ENCODE peak calls at places on chromosomes 4 and X, in five cellular contexts. K is Calu3, T is T-helper 2 cell, C is AG08396, A is left lobe of liver. B is an unnamed sample.

GRCh38 chr4:86939737-86940141 is 4.9 kb downstream of the AFF1 start:
- DNase-seq in K (no peak), T (no peak), C (no peak), A (no peak), B (no peak)

GRCh38 chrX:93673869-93674271 is at the start of gene FAM133A:
- DNase-seq in K (no peak), T (peak; percentile 13), C (peak; percentile 29), A (no peak), B (peak; percentile 5)

GRCh38 chrX:77731821-77732419 is 54.1 kb downstream of the ATRX start:
- DNase-seq in K (peak; percentile 0), T (no peak), C (no peak), A (peak; percentile 44), B (no peak)

GRCh38 chrX:9928083-9928482 is 39.1 kb upstream of the CLDN34 start:
- DNase-seq in K (no peak), T (no peak), C (no peak), A (no peak), B (no peak)

GRCh38 chr4:165060938-165061337 is 7.3 kb downstream of the TRIM75 start:
- DNase-seq in K (no peak), T (no peak), C (no peak), A (no peak), B (no peak)

GRCh38 chr4:119684463-119684862 is 55.9 kb upstream of the PDE5A start:
- DNase-seq in K (no peak), T (no peak), C (no peak), A (no peak), B (no peak)

GRCh38 chr4:140296871-140297570 is 76.4 kb upstream of the SCOC start:
- DNase-seq in K (peak; percentile 22), T (no peak), C (no peak), A (no peak), B (no peak)

GRCh38 chr4:180281726-180282125 is 1961.5 kb upstream of the TENM3 start:
- DNase-seq in K (no peak), T (no peak), C (no peak), A (no peak), B (no peak)

GRCh38 chr4:87042221-87042620 is 107.4 kb downstream of the AFF1 start:
- DNase-seq in K (no peak), T (no peak), C (no peak), A (no peak), B (no peak)

GRCh38 chr4:55947254-55947882 is 1.4 kb upstream of the CEP135 start:
- DNase-seq in K (no peak), T (no peak), C (no peak), A (no peak), B (no peak)

GRCh38 chrX:38768079-38768478 is 33.2 kb upstream of the MID1IP1 start:
- DNase-seq in K (no peak), T (no peak), C (peak; percentile 7), A (no peak), B (no peak)

GRCh38 chrX:20144491-20144890 is 2.9 kb upstream of the EIF1AX start:
- DNase-seq in K (no peak), T (no peak), C (no peak), A (no peak), B (no peak)

GRCh38 chrX:104309169-104309568 is 54.4 kb upstream of the ESX1 start:
- DNase-seq in K (no peak), T (no peak), C (no peak), A (no peak), B (no peak)

GRCh38 chrX:40140706-40141499 is 43.1 kb upstream of the BCOR start:
- DNase-seq in K (peak; percentile 23), T (no peak), C (peak; percentile 32), A (peak; percentile 68), B (no peak)

GRCh38 chrX:148309413-148309812 is 191.0 kb upstream of the AFF2 start:
- DNase-seq in K (no peak), T (peak; percentile 6), C (no peak), A (no peak), B (no peak)

GRCh38 chr4:169341490-169341889 is 70.7 kb upstream of the SH3RF1 start:
- DNase-seq in K (no peak), T (no peak), C (no peak), A (no peak), B (no peak)

GRCh38 chrX:104564921-104565703 is 887 bp upstream of the IL1RAPL2 start:
- DNase-seq in K (no peak), T (no peak), C (no peak), A (no peak), B (no peak)

GRCh38 chr4:105624530-105624929 is 72.1 kb downstream of the ARHGEF38 start:
- DNase-seq in K (peak; percentile 18), T (no peak), C (peak; percentile 25), A (peak; percentile 69), B (no peak)

GRCh38 chr4:84877051-84877833 is 89.2 kb downstream of the WDFY3 start:
- DNase-seq in K (no peak), T (no peak), C (no peak), A (no peak), B (no peak)

GRCh38 chrX:9278475-9279270 is 186.2 kb upstream of the TBL1X start:
- DNase-seq in K (no peak), T (no peak), C (peak; percentile 34), A (no peak), B (no peak)

GRCh38 chr4:164779811-164780216 is 25.9 kb downstream of the SMIM31 start:
- DNase-seq in K (peak; percentile 25), T (no peak), C (peak; percentile 27), A (no peak), B (no peak)

GRCh38 chr4:143424276-143424675 is 87.6 kb downstream of the GAB1 start:
- DNase-seq in K (no peak), T (no peak), C (no peak), A (no peak), B (no peak)

GRCh38 chr4:172245493-172245892 is 432.3 kb downstream of the GALNTL6 start:
- DNase-seq in K (no peak), T (no peak), C (no peak), A (no peak), B (no peak)